ENCODE peak calls at places on chromosomes 5 and 9, in eight cellular contexts. S is OCI-LY7; V is body of pancreas; H is endodermal cell; A is A549; Z is uterus; Y is mucosa of descending colon; U is CD4-positive, alpha-beta memory T cell. F is an unnamed sample. For H3K9me3, the result is how much of the 10 kb centered on the place peaks cover.

GRCh38 chr9:131395745-131396479 is 2.0 kb downstream of the PRRC2B start:
- DNase-seq in S (peak), Y (no peak), A (no peak), Z (no peak), U (no peak), H (no peak), V (no peak), F (no peak)

GRCh38 chr5:150320048-150320555 is 17.4 kb upstream of the ARSI start:
- DNase-seq in S (no peak), Z (peak), V (peak), A (peak), U (no peak), H (no peak), Y (peak), F (no peak)

GRCh38 chr9:133334161-133334560 is 1.8 kb downstream of the SURF6 start:
- DNase-seq in Z (peak), A (no peak), H (peak), Y (peak), U (no peak), V (peak), S (peak), F (no peak)

GRCh38 chr5:145681686-145682085 is 153.5 kb downstream of the PRELID2 start:
- DNase-seq in V (peak), U (no peak), A (peak), S (peak), H (peak), Y (peak), Z (no peak), F (no peak)

GRCh38 chr9:8627944-8628679 is 828.5 kb upstream of the DMAC1 start:
- DNase-seq in Y (no peak), A (no peak), U (no peak), S (no peak), Z (no peak), V (no peak), H (no peak), F (no peak)

GRCh38 chr5:123997354-123998215 is 485.6 kb downstream of the CSNK1G3 start:
- DNase-seq in H (no peak), S (no peak), Z (no peak), U (no peak), V (no peak), Y (no peak), A (no peak), F (no peak)

GRCh38 chr5:76801803-76802195 is 17.0 kb upstream of the F2RL1 start:
- DNase-seq in A (peak), Y (no peak), S (no peak), U (no peak), V (no peak), H (no peak), Z (no peak), F (no peak)

GRCh38 chr5:94153736-94154450 is 412.5 kb upstream of the POU5F2 start:
- DNase-seq in U (no peak), S (no peak), V (no peak), Y (no peak), A (no peak), Z (no peak), H (no peak), F (no peak)

GRCh38 chr9:106936680-106937079 is 73.7 kb downstream of the ZNF462 start:
- DNase-seq in A (no peak), Y (no peak), H (no peak), S (no peak), V (no peak), U (no peak), Z (no peak), F (no peak)

GRCh38 chr5:83701886-83702285 is 18.8 kb downstream of the HAPLN1 start:
- DNase-seq in A (no peak), U (no peak), H (no peak), V (no peak), Y (no peak), Z (no peak), S (no peak), F (no peak)

GRCh38 chr9:86977205-86977835 is 30.0 kb upstream of the GAS1 start:
- DNase-seq in Y (no peak), S (no peak), A (no peak), H (no peak), U (no peak), V (no peak), Z (no peak), F (no peak)

GRCh38 chr5:139650689-139651501 is 2.7 kb downstream of the CXXC5 start:
- DNase-seq in H (peak), Z (no peak), U (no peak), V (peak), S (no peak), Y (peak), A (peak), F (no peak)

GRCh38 chr9:104838958-104839357 is 75.0 kb downstream of the NIPSNAP3B start:
- DNase-seq in U (no peak), Y (no peak), V (no peak), H (no peak), S (no peak), A (no peak), Z (no peak), F (no peak)

GRCh38 chr5:2538169-2538568 is 213.3 kb downstream of the IRX2 start:
- DNase-seq in H (peak), Y (no peak), V (no peak), A (no peak), U (no peak), S (no peak), Z (no peak), F (no peak)

GRCh38 chr5:107959573-107960279 is 289.0 kb upstream of the EFNA5 start:
- DNase-seq in U (no peak), A (no peak), Z (no peak), Y (no peak), S (no peak), V (no peak), H (no peak), F (no peak)

GRCh38 chr9:37156781-37157356 is 36.5 kb downstream of the ZCCHC7 start:
- DNase-seq in S (no peak), V (no peak), H (peak), A (no peak), Y (no peak), Z (no peak), U (no peak), F (no peak)

GRCh38 chr5:103112910-103113309 is 7.0 kb downstream of the GIN1 start:
- DNase-seq in Z (no peak), Y (no peak), U (no peak), H (no peak), V (no peak), A (no peak), S (no peak), F (no peak)

GRCh38 chr9:87201316-87201715 is 254.0 kb upstream of the GAS1 start:
- DNase-seq in V (no peak), Y (no peak), Z (no peak), H (no peak), U (no peak), A (no peak), S (no peak), F (no peak)

GRCh38 chr5:88683506-88684135 is 199.4 kb downstream of the MEF2C start:
- DNase-seq in Z (no peak), A (peak), S (no peak), Y (no peak), H (peak), V (no peak), U (no peak), F (no peak)

GRCh38 chr5:160199410-160199911 is 29.8 kb upstream of the FABP6 start:
- DNase-seq in A (peak), V (peak), U (peak), Z (peak), S (peak), H (peak), Y (peak), F (peak)

GRCh38 chr9:137592767-137593166 is 2.5 kb upstream of the ZMYND19 start:
- DNase-seq in S (no peak), Z (no peak), A (no peak), Y (no peak), V (peak), H (no peak), U (no peak), F (no peak)

GRCh38 chr5:144065766-144066165 is 104.7 kb downstream of the YIPF5 start:
- DNase-seq in U (no peak), S (no peak), V (no peak), Y (no peak), Z (no peak), A (no peak), H (no peak), F (no peak)

GRCh38 chr5:141403387-141403786 is 809 bp downstream of the PCDHGA9 start:
- DNase-seq in S (no peak), Z (no peak), Y (no peak), H (peak), U (no peak), A (no peak), V (no peak), F (no peak)
- H3K9me3 ChIP-seq in S (under half), Z (under half), Y (half or more), H (under half), U (under half), A (half or more), V (half or more), F (under half)

GRCh38 chr5:44275908-44276307 is 113.3 kb downstream of the FGF10 start:
- DNase-seq in H (no peak), U (no peak), A (no peak), Y (no peak), Z (no peak), V (no peak), S (no peak), F (no peak)
- H3K9me3 ChIP-seq in H (under half), U (under half), A (under half), Y (under half), Z (under half), V (under half), S (under half), F (under half)

GRCh38 chr5:172524573-172525021 is 70.3 kb upstream of the SH3PXD2B start:
- DNase-seq in Z (peak), H (peak), A (no peak), U (no peak), Y (no peak), S (no peak), V (no peak), F (no peak)

GRCh38 chr5:172525633-172526360 is 71.5 kb upstream of the SH3PXD2B start:
- DNase-seq in A (no peak), U (no peak), H (peak), S (no peak), Z (no peak), V (no peak), Y (no peak), F (no peak)

GRCh38 chr5:172521338-172521932 is 67.1 kb upstream of the SH3PXD2B start:
- DNase-seq in Y (no peak), Z (no peak), U (no peak), A (no peak), H (no peak), S (no peak), V (no peak), F (no peak)

GRCh38 chr5:172527559-172527958 is 73.2 kb upstream of the SH3PXD2B start:
- DNase-seq in V (no peak), A (no peak), Y (no peak), H (peak), Z (no peak), U (no peak), S (no peak), F (no peak)

DNA sequence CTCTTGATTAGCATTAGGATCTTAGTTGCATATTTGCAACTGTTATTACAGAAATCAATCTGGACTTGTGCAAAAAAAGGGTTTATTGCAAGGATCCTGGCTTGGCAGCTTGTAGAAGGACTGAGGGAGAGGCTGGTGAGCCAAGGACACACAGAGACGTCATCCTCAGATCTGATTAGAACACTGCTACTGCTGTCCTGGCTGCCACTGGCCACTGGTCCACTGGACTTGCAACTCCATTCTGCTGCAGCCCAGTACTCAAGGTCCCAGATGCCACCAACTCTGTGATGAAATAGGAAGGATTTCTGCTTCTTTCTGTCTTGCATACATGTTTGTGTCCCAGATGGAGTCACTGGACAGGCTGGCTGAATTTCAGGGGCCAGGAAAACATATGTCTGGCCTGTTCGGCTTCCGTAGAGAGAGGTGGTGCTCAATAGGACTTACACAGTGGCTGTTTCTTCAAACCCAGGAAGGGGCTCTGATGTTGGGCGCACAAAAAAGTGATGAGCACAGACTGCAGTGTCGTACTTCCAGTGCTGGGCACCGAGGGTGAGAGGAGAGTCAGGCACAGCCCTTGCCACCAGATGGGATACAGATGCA is 68.9 kb upstream of the SH3PXD2B start:
- DNase-seq in Z (no peak), Y (no peak), V (no peak), S (no peak), A (no peak), U (no peak), H (peak), F (no peak)
- H3K9me3 ChIP-seq in Z (under half), Y (under half), V (under half), S (under half), A (under half), U (under half), H (under half), F (under half)

GRCh38 chr5:8473016-8473415 is 604.1 kb downstream of the MTRR start:
- DNase-seq in H (no peak), U (no peak), V (no peak), Z (no peak), A (no peak), Y (no peak), S (no peak), F (no peak)

GRCh38 chr5:8474569-8474930 is 605.6 kb downstream of the MTRR start:
- DNase-seq in U (no peak), Z (no peak), V (no peak), Y (peak), A (no peak), S (no peak), H (no peak), F (no peak)

GRCh38 chr5:8473827-8474568 is 605.0 kb downstream of the MTRR start:
- DNase-seq in Y (no peak), H (peak), S (no peak), A (no peak), V (no peak), Z (no peak), U (no peak), F (no peak)

DNA sequence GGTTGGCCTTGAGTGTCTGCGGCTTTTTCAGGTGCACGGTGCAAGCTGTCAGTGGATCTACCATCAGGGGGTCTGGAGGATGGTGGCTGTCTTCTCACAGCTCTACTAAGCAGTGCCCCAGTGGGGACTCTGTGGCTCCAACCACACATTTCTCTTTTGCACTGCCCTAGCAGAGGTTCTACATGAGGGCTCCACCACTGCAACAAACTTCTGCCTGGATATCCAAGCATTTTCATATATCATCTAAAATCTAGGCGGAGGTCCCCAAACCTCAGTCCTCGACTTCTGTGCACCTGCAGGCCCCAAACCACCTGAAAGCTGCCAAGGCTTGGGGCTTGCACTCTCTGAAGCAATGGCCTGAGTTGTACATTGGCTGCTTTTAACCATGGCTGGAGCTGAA is 601.5 kb downstream of the MTRR start:
- DNase-seq in U (no peak), Y (no peak), V (no peak), S (peak), A (no peak), H (no peak), Z (no peak), F (no peak)
- H3K9me3 ChIP-seq in U (under half), Y (under half), V (under half), S (under half), A (under half), H (half or more), Z (under half), F (under half)

DNA sequence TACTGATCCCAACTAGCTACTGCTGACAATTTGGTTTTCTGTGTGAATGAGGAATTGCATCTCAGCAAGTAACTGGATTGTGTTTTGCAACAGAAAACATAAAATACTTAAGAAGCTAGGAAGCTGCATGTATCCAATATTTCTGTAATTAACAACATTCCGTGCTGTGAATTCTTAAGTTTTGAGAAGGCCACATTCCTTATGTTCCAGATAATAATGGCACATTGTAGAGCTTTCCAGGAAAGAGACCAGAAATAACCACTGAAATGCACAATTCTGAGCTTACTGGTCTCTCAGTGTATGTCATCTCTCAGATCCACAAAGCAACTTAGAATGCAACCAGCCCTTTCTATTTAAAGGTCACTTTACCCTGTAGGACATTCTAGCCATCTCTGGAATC is 306.9 kb upstream of the NMUR2 start:
- DNase-seq in A (no peak), Y (no peak), U (no peak), H (no peak), S (no peak), V (no peak), Z (no peak), F (no peak)
- H3K9me3 ChIP-seq in A (under half), Y (under half), U (under half), H (under half), S (under half), V (under half), Z (under half), F (under half)

DNA sequence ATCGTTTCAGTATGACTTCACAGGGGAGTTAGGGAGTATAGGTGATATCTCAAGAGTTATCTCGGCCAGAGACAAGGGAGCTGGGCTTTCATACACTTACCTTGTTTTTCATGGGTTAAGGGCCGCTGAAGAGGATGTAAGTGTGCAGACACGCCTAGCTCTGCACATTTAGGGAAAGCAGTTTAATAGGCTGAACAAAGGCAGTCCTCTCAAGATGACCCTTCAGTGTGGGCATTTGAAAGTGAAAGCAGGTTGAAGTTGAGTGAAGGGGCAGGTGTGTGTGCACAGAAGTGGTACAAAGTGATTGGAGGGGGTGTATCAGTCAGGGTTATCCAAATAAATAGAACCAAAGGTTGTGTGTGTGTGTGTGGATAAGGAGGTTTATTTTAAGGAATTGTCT is 33.1 kb upstream of the PRXL2C start:
- DNase-seq in V (no peak), A (no peak), S (no peak), Z (no peak), Y (no peak), H (no peak), U (no peak), F (no peak)
- H3K9me3 ChIP-seq in V (under half), A (under half), S (under half), Z (under half), Y (under half), H (under half), U (under half), F (under half)

GRCh38 chr5:117719413-117719812 is 1144.8 kb upstream of the SEMA6A start:
- DNase-seq in U (no peak), H (no peak), S (no peak), A (no peak), V (no peak), Z (no peak), Y (no peak), F (no peak)

GRCh38 chr5:117713585-117714198 is 1139.1 kb upstream of the SEMA6A start:
- DNase-seq in S (peak), V (no peak), Y (no peak), Z (no peak), U (no peak), A (peak), H (peak), F (no peak)
- H3K9me3 ChIP-seq in S (under half), V (under half), Y (half or more), Z (under half), U (under half), A (under half), H (under half), F (under half)